ENCODE peak calls at places on chromosomes 11 and 22, in six cellular contexts. S is GM12878, K is H1, F is HCT116, Q is HepG2, A is SK-N-SH. C is an unnamed sample. For H3K4me1, the result is how much of the 10 kb centered on the place peaks cover.

GRCh38 chr11:47161890-47162289 is 14.8 kb downstream of the ARFGAP2 start:
- DNase-seq in K (no peak), Q (no peak), S (no peak), F (no peak), A (no peak), C (no peak)

GRCh38 chr22:46286941-46287872 is 9.5 kb upstream of the GTSE1 start:
- DNase-seq in A (no peak), F (no peak), S (no peak), Q (no peak), K (no peak), C (no peak)

GRCh38 chr11:60932605-60933346 is 8.5 kb downstream of the TMEM132A start:
- DNase-seq in Q (no peak), A (peak), F (no peak), S (no peak), K (no peak), C (no peak)

GRCh38 chr11:79670846-79671245 is 230.0 kb upstream of the TENM4 start:
- DNase-seq in S (no peak), K (no peak), A (no peak), Q (no peak), F (no peak), C (no peak)

GRCh38 chr11:72864692-72865655 is 50.8 kb downstream of the ATG16L2 start:
- DNase-seq in S (no peak), K (no peak), A (peak), F (no peak), Q (no peak), C (no peak)

GRCh38 chr22:36409911-36410756 is 22.4 kb upstream of the MYH9 start:
- DNase-seq in F (peak), S (no peak), K (peak), A (no peak), Q (peak), C (peak)

GRCh38 chr11:115961168-115962003 is 457.2 kb upstream of the CADM1 start:
- DNase-seq in S (no peak), F (no peak), A (no peak), Q (no peak), K (no peak), C (no peak)

GRCh38 chr11:12086271-12087074 is 23.9 kb upstream of the MICAL2 start:
- DNase-seq in F (peak), Q (peak), K (no peak), A (no peak), S (no peak), C (no peak)

GRCh38 chr11:86671386-86672006 is 920 bp downstream of the ME3 start:
- DNase-seq in A (no peak), Q (no peak), S (no peak), F (no peak), K (no peak), C (no peak)

GRCh38 chr11:75403037-75403436 is 3.7 kb downstream of the RPS3 start:
- DNase-seq in Q (no peak), F (no peak), K (no peak), A (no peak), S (no peak), C (no peak)

GRCh38 chr11:79206951-79207350 is 233.9 kb downstream of the TENM4 start:
- DNase-seq in S (no peak), F (no peak), K (no peak), Q (no peak), A (no peak), C (no peak)

GRCh38 chr11:35791088-35791958 is 128.7 kb downstream of the TRIM44 start:
- DNase-seq in A (peak), K (no peak), Q (no peak), S (no peak), F (no peak), C (no peak)

GRCh38 chr11:114522818-114523217 is 36.9 kb downstream of the NXPE1 start:
- DNase-seq in A (no peak), F (no peak), K (no peak), Q (no peak), S (no peak), C (no peak)

GRCh38 chr11:130194241-130195023 is 34.9 kb downstream of the ST14 start:
- DNase-seq in A (no peak), S (no peak), K (no peak), Q (no peak), F (no peak), C (no peak)

GRCh38 chr11:65180877-65181568 is 705 bp upstream of the CAPN1 start:
- DNase-seq in K (no peak), F (peak), A (peak), Q (peak), S (peak), C (peak)

GRCh38 chr11:76823481-76824028 is 37.2 kb upstream of the ACER3 start:
- DNase-seq in A (no peak), F (peak), S (no peak), Q (peak), K (no peak), C (peak)

GRCh38 chr11:111765984-111766833 is at the start of gene PPP2R1B:
- DNase-seq in Q (peak), A (peak), K (peak), S (peak), F (peak), C (peak)

GRCh38 chr11:78203184-78203583 is 14.5 kb downstream of the USP35 start:
- DNase-seq in F (no peak), A (no peak), S (no peak), K (no peak), Q (no peak), C (no peak)

GRCh38 chr11:65436412-65437032 is 13.9 kb downstream of the NEAT1 start:
- DNase-seq in F (no peak), A (no peak), K (no peak), S (no peak), Q (no peak), C (peak)

GRCh38 chr11:59199546-59200420 is 12.9 kb downstream of the MPEG1 start:
- DNase-seq in S (peak), K (no peak), Q (no peak), F (no peak), A (no peak), C (no peak)

GRCh38 chr11:11486002-11486401 is 133.0 kb upstream of the CSNK2A3 start:
- DNase-seq in K (no peak), Q (no peak), S (no peak), A (no peak), F (no peak), C (no peak)

GRCh38 chr11:113322158-113322557 is 7.8 kb downstream of the TTC12 start:
- DNase-seq in F (no peak), K (no peak), A (no peak), Q (no peak), S (no peak), C (no peak)

GRCh38 chr11:87036756-87037449 is 831 bp upstream of the TMEM135 start:
- DNase-seq in Q (peak), K (peak), F (no peak), S (no peak), A (no peak), C (peak)

GRCh38 chr11:129804012-129804411 is 11.6 kb upstream of the TMEM45B start:
- DNase-seq in A (no peak), Q (no peak), K (no peak), S (no peak), F (no peak), C (no peak)

GRCh38 chr11:33669598-33670249 is 30.9 kb downstream of the C11orf91 start:
- DNase-seq in F (no peak), K (no peak), A (no peak), Q (no peak), S (no peak), C (no peak)

GRCh38 chr11:67332081-67332691 is 21.2 kb downstream of the POLD4 start:
- DNase-seq in A (no peak), Q (no peak), F (no peak), K (no peak), S (no peak), C (no peak)

GRCh38 chr11:66222358-66223149 is 45.9 kb upstream of the RAB1B start:
- DNase-seq in S (peak), A (peak), F (peak), Q (peak), K (peak), C (peak)

GRCh38 chr11:120182790-120183491 is 27.9 kb upstream of the OAF start:
- DNase-seq in S (no peak), Q (peak), A (no peak), F (no peak), K (no peak), C (no peak)

GRCh38 chr11:4065086-4065485 is 29.5 kb upstream of the RRM1 start:
- DNase-seq in A (no peak), Q (no peak), K (no peak), S (no peak), F (no peak), C (no peak)

GRCh38 chr22:35349704-35350538 is 31.0 kb upstream of the HMOX1 start:
- DNase-seq in S (no peak), A (peak), K (no peak), F (no peak), Q (no peak), C (no peak)

GRCh38 chr11:62413060-62413696 is 5.7 kb upstream of the SCGB1A1 start:
- DNase-seq in K (no peak), S (no peak), A (no peak), Q (no peak), F (no peak), C (no peak)

GRCh38 chr11:3834349-3835099 is 6.2 kb downstream of the RHOG start:
- DNase-seq in F (no peak), A (no peak), Q (no peak), S (no peak), K (no peak), C (peak)

GRCh38 chr11:58513747-58514367 is 6.0 kb upstream of the OR5B21 start:
- DNase-seq in A (peak), S (no peak), F (peak), K (peak), Q (peak), C (peak)

GRCh38 chr22:25060522-25061071 is 108.1 kb downstream of the KIAA1671 start:
- DNase-seq in Q (no peak), S (no peak), A (no peak), K (no peak), F (no peak), C (no peak)

GRCh38 chr11:116972692-116973091 is 125.5 kb downstream of the SIK3 start:
- DNase-seq in K (no peak), S (no peak), A (no peak), Q (no peak), F (no peak), C (no peak)

GRCh38 chr22:49999063-49999900 is 13.3 kb downstream of the IL17REL start:
- DNase-seq in S (no peak), A (peak), Q (no peak), K (no peak), F (no peak), C (peak)

GRCh38 chr22:26952004-26952403 is 294.6 kb downstream of the MIAT start:
- DNase-seq in F (no peak), S (no peak), K (no peak), A (peak), Q (no peak), C (no peak)

GRCh38 chr11:16799890-16800289 is 61.4 kb downstream of the C11orf58 start:
- DNase-seq in S (no peak), Q (no peak), F (no peak), A (no peak), K (no peak), C (no peak)

GRCh38 chr11:22930816-22931594 is 70.7 kb upstream of the CCDC179 start:
- DNase-seq in F (no peak), Q (no peak), K (no peak), S (no peak), A (no peak), C (no peak)

GRCh38 chr11:22923561-22923960 is 63.3 kb upstream of the CCDC179 start:
- DNase-seq in S (no peak), K (no peak), A (no peak), F (no peak), Q (no peak), C (no peak)

GRCh38 chr11:22927793-22928192 is 67.5 kb upstream of the CCDC179 start:
- DNase-seq in K (no peak), S (no peak), F (no peak), Q (no peak), A (no peak), C (no peak)

GRCh38 chr11:22926341-22926740 is 66.1 kb upstream of the CCDC179 start:
- DNase-seq in F (no peak), S (no peak), A (no peak), K (no peak), Q (no peak), C (no peak)

DNA sequence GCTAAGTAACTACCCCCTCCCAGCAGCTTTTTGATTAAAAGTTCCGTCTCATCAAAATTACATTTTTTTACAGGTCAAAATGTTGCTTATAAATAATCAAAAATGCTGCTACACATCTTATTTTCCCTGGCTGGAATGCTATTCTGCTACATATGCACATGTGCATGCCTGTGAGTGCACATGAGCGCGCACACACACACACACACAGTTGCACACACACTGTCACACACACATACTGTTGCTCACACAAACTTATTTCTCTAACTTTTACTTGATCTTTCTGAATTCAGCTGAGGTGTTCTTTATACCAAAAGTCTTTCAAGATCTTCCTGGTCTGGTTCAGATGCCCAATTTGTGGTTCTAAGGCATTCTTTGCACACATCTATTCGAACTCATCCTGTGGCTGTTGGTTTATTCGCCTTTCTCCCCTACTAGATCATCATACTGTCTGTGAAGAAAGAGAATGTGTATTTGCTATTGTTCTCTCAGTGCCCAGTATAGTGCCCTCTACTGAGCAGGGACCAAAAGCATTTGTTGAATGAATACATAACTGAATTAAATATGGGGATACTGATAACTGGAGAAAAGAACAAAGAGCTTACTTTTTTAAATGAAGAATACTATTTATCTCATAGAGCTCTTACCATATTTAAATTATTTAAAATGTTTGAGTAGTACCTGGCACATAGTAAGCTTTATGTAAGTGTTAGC is 68.1 kb upstream of the CCDC179 start:
- DNase-seq in Q (no peak), F (no peak), K (no peak), S (no peak), A (no peak), C (no peak)
- TF ChIP-seq JUND in Q (no peak), F (no peak), K (no peak), S (no peak), A (no peak), C (no peak)

DNA sequence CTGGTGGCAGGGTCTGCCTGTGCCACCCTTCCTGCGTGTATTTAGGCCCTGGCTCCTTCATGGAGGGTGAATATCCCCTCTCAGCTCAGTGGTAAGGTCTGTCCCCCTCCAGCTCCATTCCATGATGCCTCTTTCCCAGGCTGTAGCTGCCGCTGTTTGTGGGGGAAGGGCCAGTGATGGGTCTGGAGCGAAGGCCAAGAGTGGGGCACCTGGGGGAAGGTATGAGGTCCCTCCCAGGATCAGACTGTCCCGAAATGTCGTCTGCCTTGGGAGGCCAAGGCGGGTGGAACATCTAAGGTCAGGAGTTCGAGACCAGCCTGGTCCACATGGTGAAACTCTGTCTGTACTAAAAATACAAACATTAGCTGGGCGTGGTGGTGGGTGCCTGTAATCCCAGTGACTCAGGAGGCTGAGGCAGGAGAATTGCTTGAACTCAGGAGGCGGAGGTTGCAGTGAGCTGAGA is 1.1 kb downstream of the CD151 start:
- DNase-seq in A (no peak), K (no peak), Q (no peak), F (no peak), S (no peak), C (no peak)
- H3K4me3 ChIP-seq in A (peak), K (peak), Q (peak), F (peak), S (no peak), C (peak)

GRCh38 chr22:32853662-32854061 is 52.2 kb downstream of the TIMP3 start:
- DNase-seq in S (no peak), F (no peak), Q (no peak), A (no peak), K (no peak), C (no peak)
- H3K4me1 ChIP-seq in S (under half), F (under half), Q (under half), A (under half), K (under half), C (under half)

GRCh38 chr11:93498099-93499040 is 44.8 kb downstream of the SMCO4 start:
- DNase-seq in Q (no peak), F (no peak), A (no peak), K (peak), S (no peak), C (no peak)
- TF ChIP-seq JUND in Q (no peak), F (peak), A (no peak), K (peak), S (no peak), C (no peak)

DNA sequence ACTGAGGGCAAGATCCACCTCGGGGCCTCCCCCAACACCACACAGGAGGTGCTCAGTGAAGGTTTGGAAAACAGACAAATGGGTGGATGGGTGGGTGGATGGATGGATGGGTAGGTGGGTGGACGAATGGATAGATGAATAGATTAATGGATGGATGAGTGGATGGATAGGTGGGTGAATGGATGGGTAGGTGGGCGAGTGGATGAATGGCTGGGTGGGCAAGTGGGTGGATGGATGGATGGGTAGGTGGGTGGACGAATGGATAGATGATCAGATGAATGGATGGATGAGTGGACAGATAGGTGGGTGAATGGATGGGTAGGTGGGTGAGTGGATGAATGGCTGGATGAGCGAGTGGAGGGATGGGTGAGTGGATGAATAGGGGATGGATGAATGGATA is 863 bp upstream of the PRR33 start:
- DNase-seq in A (no peak), S (no peak), Q (no peak), K (no peak), F (no peak), C (no peak)
- H3K4me3 ChIP-seq in A (no peak), S (no peak), Q (no peak), K (no peak), F (no peak), C (no peak)

GRCh38 chr11:69052343-69053168 is 3.8 kb downstream of the TPCN2 start:
- DNase-seq in Q (no peak), F (no peak), K (no peak), S (no peak), A (no peak), C (no peak)
- H3K4me1 ChIP-seq in Q (under half), F (under half), K (under half), S (half or more), A (under half), C (under half)

C was measured in K562.